ENCODE peak calls at places on chromosomes 3 and 15, in six cellular contexts. K, X, A, J, T and S are unnamed samples.

GRCh38 chr3:35864871-35865270 is 225.5 kb downstream of the ARPP21 start:
- DNase-seq in K (peak), X (peak), T (no peak), J (no peak), A (no peak), S (no peak)

GRCh38 chr3:62445267-62445666 is 71.9 kb upstream of the FEZF2 start:
- DNase-seq in A (peak), T (peak), X (peak), K (no peak), J (no peak), S (no peak)

GRCh38 chr15:98881526-98882517 is 125.8 kb downstream of the PGPEP1L start:
- DNase-seq in J (no peak), A (peak), X (peak), K (no peak), T (peak), S (no peak)

GRCh38 chr3:100089802-100090668 is 24.3 kb downstream of the FILIP1L start:
- DNase-seq in X (peak), J (no peak), K (peak), T (peak), A (peak), S (no peak)

GRCh38 chr3:10936686-10937085 is 55.9 kb upstream of the SLC6A1 start:
- DNase-seq in A (no peak), X (no peak), J (no peak), T (no peak), K (no peak), S (no peak)

GRCh38 chr3:24981309-24981708 is 446.8 kb upstream of the RARB start:
- DNase-seq in X (no peak), T (no peak), J (no peak), A (no peak), K (no peak), S (no peak)

GRCh38 chr3:123134671-123135070 is 67.1 kb upstream of the SEC22A start:
- DNase-seq in T (no peak), K (no peak), A (no peak), J (no peak), X (no peak), S (no peak)

GRCh38 chr15:76321602-76322001 is 10.3 kb upstream of the ETFA start:
- DNase-seq in X (no peak), J (no peak), A (no peak), K (no peak), T (no peak), S (no peak)

GRCh38 chr3:46609074-46609735 is 3.1 kb upstream of the FAM240A start:
- DNase-seq in T (no peak), A (no peak), J (peak), K (no peak), X (peak), S (no peak)

GRCh38 chr3:195154793-195155535 is 116.0 kb downstream of the XXYLT1 start:
- DNase-seq in J (no peak), T (peak), A (peak), X (peak), K (no peak), S (no peak)

GRCh38 chr15:53160092-53160704 is 370.1 kb upstream of the ONECUT1 start:
- DNase-seq in J (no peak), X (no peak), T (no peak), A (no peak), K (no peak), S (no peak)

GRCh38 chr3:99760602-99761001 is 57.1 kb upstream of the CMSS1 start:
- DNase-seq in X (no peak), J (no peak), T (no peak), K (no peak), A (peak), S (no peak)

GRCh38 chr3:100709840-100710235 is 544 bp downstream of the TFG start:
- DNase-seq in T (peak), J (peak), X (peak), A (peak), K (peak), S (peak)

GRCh38 chr3:126485956-126486884 is 10.5 kb upstream of the ZXDC start:
- DNase-seq in K (no peak), X (no peak), J (no peak), A (no peak), T (no peak), S (no peak)

GRCh38 chr3:147257972-147258371 is 148.4 kb downstream of the ZIC4 start:
- DNase-seq in T (no peak), J (no peak), A (no peak), X (no peak), K (no peak), S (no peak)

GRCh38 chr3:82281205-82281604 is 519.8 kb upstream of the GBE1 start:
- DNase-seq in K (no peak), J (no peak), T (no peak), X (peak), A (no peak), S (peak)

GRCh38 chr3:87329065-87329464 is 52.7 kb upstream of the POU1F1 start:
- DNase-seq in J (no peak), A (no peak), X (no peak), K (no peak), T (no peak), S (no peak)
- H2BK120ac ChIP-seq in J (no peak), A (no peak), X (no peak), K (no peak), T (no peak), S (no peak)

DNA sequence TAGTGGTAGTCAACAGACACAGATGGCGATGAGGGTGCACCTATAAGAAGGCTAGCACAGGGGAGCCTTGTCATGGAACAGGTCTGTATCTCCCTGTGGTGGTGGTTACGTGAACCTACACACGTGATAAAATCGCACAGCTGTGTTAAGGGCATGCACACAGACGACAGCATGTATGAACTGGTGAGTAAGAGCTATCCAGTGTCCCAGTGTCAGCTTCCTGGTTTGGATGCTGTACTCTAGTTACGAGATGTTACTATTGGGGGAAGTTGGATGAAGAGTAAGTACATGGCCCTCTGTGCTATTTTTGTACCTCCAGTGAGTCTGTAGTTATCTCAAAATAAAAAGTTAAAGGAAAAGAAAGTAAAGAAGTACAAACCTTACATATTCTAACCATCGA is 38.2 kb downstream of the MTMR10 start:
- DNase-seq in J (no peak), X (no peak), A (no peak), K (no peak), T (peak), S (no peak)
- H3K23ac ChIP-seq in J (no peak), X (no peak), A (no peak), K (no peak), T (no peak), S (no peak)

DNA sequence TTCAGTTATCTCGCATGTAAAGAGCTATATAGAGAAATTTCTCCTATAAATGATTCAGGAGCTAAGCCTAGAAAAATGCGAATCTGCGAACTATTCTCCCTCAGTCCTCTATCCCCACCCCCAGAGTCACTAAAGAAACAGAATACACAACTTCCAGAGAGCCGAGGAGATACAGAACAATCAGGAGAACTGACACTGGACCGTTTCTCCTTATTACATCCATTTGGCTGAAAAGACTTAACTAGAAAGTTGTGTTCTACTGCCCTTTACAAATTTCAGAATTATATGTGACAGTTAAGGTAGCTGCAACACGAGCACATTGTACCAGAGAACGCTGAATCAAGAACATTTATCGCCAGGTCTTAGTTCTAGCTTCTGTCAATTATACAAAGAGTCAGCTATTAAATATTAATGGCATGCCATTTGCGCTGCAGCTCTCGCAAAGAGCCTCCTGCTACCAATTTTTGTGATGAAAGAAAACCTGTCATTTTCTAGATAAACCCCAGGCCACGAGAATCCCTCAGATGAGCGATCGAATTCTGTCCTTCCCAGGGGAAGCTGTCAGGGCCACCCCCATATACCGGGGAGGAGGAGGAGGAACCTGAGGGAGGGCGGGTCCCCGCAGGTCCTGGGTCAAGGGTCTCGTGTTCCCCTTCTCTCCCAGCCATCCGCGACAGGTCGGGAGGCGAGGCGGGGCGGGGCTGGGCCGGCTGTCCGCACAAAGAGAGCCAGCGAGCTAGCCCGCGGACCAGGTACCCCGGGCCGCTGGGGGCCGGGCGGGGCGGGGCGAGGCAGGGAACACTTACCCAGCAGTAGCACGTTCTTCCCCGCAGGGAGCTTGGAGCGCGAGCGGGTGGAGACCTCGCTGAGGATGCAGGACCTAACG is 875 bp downstream of the DYNC1LI1 start:
- DNase-seq in K (peak), A (peak), T (peak), J (peak), X (peak), S (peak)
- H2BK120ac ChIP-seq in K (no peak), A (no peak), T (peak), J (peak), X (peak), S (peak)

DNA sequence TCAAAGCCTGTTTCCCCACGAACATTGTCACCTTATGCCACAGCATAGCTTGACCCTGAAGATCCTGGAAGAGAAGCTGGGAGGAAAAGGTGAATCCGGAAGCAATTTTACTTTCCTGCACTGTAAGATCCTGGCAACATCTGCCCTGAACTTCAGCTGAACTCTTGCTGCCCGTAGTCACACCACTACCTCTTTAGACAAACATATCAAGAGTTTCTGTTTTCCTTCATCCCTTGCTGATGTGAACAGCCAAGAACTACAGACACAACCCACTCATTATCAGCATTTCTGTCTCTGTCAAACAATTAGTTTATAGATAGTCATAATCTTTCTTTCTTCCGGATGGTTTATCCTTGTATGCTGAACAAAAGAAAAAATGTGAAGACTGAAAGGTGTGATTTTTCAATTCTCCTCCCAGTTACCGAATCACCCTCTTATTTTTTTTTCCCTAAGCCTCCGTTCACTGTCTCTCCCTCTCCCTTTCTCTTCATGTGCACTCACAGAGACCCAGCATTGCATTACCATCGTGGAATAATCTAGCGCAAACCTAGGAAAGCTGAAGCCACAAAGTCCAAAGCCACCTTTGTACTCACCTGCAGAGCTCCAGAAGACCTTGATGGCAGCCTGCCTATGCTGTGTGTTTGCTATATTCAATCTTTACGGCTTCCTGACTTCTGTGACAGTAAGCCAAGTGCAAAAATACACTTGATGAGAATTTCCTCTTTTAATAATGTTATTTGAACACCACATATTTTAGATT is 229.2 kb downstream of the CDIN1 start:
- DNase-seq in K (no peak), X (no peak), A (peak), T (no peak), J (no peak), S (no peak)
- H3K23ac ChIP-seq in K (no peak), X (no peak), A (peak), T (no peak), J (no peak), S (no peak)

DNA sequence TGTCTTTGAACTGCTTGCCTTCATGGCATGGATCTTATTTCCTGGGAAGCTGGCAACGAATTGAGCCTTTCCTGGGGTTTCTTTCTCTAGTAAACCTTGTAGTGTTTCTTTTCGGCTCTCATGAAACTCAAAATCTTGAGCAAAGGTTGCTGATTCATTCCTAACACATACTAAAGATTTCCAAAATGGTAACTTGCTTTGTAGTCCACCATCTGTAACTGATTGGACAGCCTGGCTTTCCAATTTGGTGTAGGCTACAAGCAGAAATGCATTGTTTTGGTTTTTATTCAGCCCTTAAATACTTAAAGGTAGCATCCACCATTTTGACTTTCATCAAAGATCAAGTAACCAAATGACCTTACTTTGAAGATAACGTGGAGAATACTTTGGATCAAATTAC is 38.1 kb downstream of the LRTM1 start:
- DNase-seq in J (no peak), A (no peak), T (no peak), X (no peak), K (no peak), S (no peak)
- H2BK120ac ChIP-seq in J (no peak), A (no peak), T (peak), X (no peak), K (no peak), S (no peak)

GRCh38 chr3:109113361-109113760 is 4.6 kb downstream of the MORC1 start:
- DNase-seq in K (no peak), T (no peak), A (no peak), J (no peak), X (no peak), S (no peak)

GRCh38 chr3:109118584-109118983 is 650 bp upstream of the MORC1 start:
- DNase-seq in A (no peak), J (no peak), K (no peak), X (no peak), T (no peak), S (no peak)

GRCh38 chr3:109114746-109115145 is 3.2 kb downstream of the MORC1 start:
- DNase-seq in T (no peak), A (no peak), J (no peak), X (no peak), K (no peak), S (no peak)

GRCh38 chr3:109115451-109115850 is 2.5 kb downstream of the MORC1 start:
- DNase-seq in T (peak), A (peak), J (no peak), K (no peak), X (no peak), S (no peak)

GRCh38 chr3:109117939-109118338 is at the start of gene MORC1:
- DNase-seq in X (no peak), K (peak), A (no peak), T (no peak), J (no peak), S (no peak)
- H3K23ac ChIP-seq in X (no peak), K (no peak), A (no peak), T (no peak), J (no peak), S (peak)

DNA sequence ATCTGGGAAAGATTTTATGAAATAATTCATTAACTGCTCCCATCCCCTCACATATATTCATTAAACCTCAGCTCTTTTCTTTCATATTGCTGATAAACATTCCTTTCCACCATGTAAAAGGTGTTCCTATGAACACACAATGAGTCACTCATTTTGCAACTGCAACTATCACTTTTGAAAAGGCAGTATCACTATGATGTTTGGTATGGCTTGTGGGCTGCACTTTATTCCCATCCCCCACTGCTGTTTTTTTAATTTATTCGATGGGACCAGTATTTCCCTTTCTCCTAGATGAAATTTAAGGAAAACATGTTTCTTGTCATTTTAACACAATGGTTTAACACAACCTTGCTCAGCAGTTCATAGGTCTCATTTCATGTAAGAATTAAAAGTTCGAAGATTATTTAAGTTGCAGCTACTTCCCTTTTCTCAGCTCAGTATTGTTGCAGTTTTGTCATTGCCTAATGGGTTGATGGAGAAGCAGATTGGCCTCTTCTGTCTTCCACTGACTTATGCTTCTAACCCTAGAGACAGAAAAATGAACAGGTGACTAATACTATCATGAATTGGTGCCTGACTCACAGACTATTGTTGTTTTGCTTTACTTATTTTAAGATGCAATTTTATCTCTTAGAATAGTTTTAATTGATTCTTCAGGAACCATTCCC is 280.3 kb downstream of the ZPLD1 start:
- DNase-seq in A (no peak), K (no peak), T (no peak), X (no peak), J (no peak), S (no peak)
- H2BK120ac ChIP-seq in A (no peak), K (no peak), T (no peak), X (no peak), J (no peak), S (no peak)

GRCh38 chr15:65613365-65613764 is 2.4 kb upstream of the INTS14 start:
- DNase-seq in T (no peak), X (no peak), K (no peak), J (no peak), A (no peak), S (no peak)
- H3K23ac ChIP-seq in T (no peak), X (no peak), K (no peak), J (no peak), A (no peak), S (no peak)